ENCODE peak calls at places on chromosomes 2 and 18, in seven cellular contexts. E is AG10803; H is SHP77; P is NCI-H774; Q is HTR-8/SVneo; T is activated CD4-positive, CD25-positive, alpha-beta regulatory T cell treated with anti-CD3 and anti-CD28 coated beads, Interleukin-2, amount 50 U/mL, for 16 hours; Y is suprapubic skin. O is an unnamed sample.

GRCh38 chr2:202577250-202578183 is 57.3 kb upstream of the FAM117B start:
- DNase-seq in E (no peak), P (peak; percentile 32), Q (no peak), Y (no peak), T (no peak), H (peak; percentile 35), O (no peak)

GRCh38 chr2:16281451-16282330 is 341.3 kb downstream of the MYCN start:
- DNase-seq in E (no peak), T (no peak), P (no peak), Q (no peak), H (peak; percentile 48), Y (no peak), O (no peak)

GRCh38 chr2:149894760-149895159 is 307.2 kb upstream of the MMADHC start:
- DNase-seq in H (no peak), Y (no peak), P (no peak), E (peak; percentile 80), T (no peak), Q (no peak), O (no peak)

GRCh38 chr2:184890311-184890710 is 292.0 kb downstream of the ZNF804A start:
- DNase-seq in H (no peak), Y (no peak), E (no peak), T (no peak), Q (no peak), P (no peak), O (no peak)

GRCh38 chr2:120750488-120751210 is 15.0 kb downstream of the GLI2 start:
- DNase-seq in T (no peak), P (no peak), Y (peak; percentile 72), E (peak; percentile 63), H (no peak), Q (no peak), O (no peak)

GRCh38 chr2:240465268-240465764 is 29.9 kb downstream of the GPC1 start:
- DNase-seq in P (no peak), T (no peak), E (no peak), Q (no peak), Y (peak; percentile 78), H (no peak), O (no peak)

GRCh38 chr2:154720642-154721041 is 22.1 kb downstream of the KCNJ3 start:
- DNase-seq in Y (no peak), H (no peak), E (no peak), Q (no peak), T (no peak), P (no peak), O (no peak)

GRCh38 chr2:108383146-108383830 is 5.5 kb downstream of the SULT1C4 start:
- DNase-seq in Q (no peak), T (no peak), P (no peak), E (no peak), Y (no peak), H (no peak), O (no peak)

GRCh38 chr18:36814994-36815393 is 13.8 kb downstream of the TPGS2 start:
- DNase-seq in Y (no peak), P (no peak), H (no peak), Q (no peak), T (no peak), E (no peak), O (no peak)

GRCh38 chr18:47932603-47933002 is 2.1 kb upstream of the SMAD2 start:
- DNase-seq in H (peak; percentile 5), Q (no peak), P (no peak), T (no peak), Y (no peak), E (no peak), O (no peak)

GRCh38 chr2:30217644-30218361 is 13.5 kb upstream of the LBH start:
- DNase-seq in P (peak; percentile 84), T (no peak), Q (no peak), Y (peak; percentile 65), E (no peak), H (no peak), O (peak; percentile 24)

GRCh38 chr2:127814677-127815076 is 3.7 kb upstream of the WDR33 start:
- DNase-seq in Q (no peak), E (no peak), P (no peak), T (no peak), Y (no peak), H (no peak), O (no peak)

GRCh38 chr2:119371111-119371510 is 4.3 kb downstream of the DBI start:
- DNase-seq in T (no peak), H (no peak), P (no peak), Q (no peak), E (no peak), Y (no peak), O (peak; percentile 83)

GRCh38 chr2:26724784-26725515 is 32.4 kb downstream of the KCNK3 start:
- DNase-seq in E (no peak), Q (no peak), T (no peak), Y (no peak), H (no peak), P (no peak), O (no peak)

GRCh38 chr18:24488824-24489493 is 28.5 kb downstream of the HRH4 start:
- DNase-seq in Q (peak; percentile 30), T (no peak), E (peak; percentile 38), Y (peak; percentile 13), H (no peak), P (peak; percentile 43), O (no peak)

GRCh38 chr2:19753314-19753713 is 148.5 kb downstream of the TTC32 start:
- DNase-seq in E (peak; percentile 42), Y (no peak), Q (no peak), P (no peak), H (no peak), T (no peak), O (no peak)

GRCh38 chr2:51997571-51997970 is 965.6 kb upstream of the NRXN1 start:
- DNase-seq in H (no peak), Y (no peak), E (no peak), T (no peak), Q (no peak), P (no peak), O (no peak)

GRCh38 chr2:208711598-208711997 is 305.0 kb downstream of the PTH2R start:
- DNase-seq in T (no peak), H (no peak), E (no peak), Q (no peak), P (no peak), Y (no peak), O (no peak)

GRCh38 chr2:238910751-238911351 is 63.0 kb downstream of the TWIST2 start:
- DNase-seq in T (no peak), Q (no peak), E (no peak), Y (peak; percentile 68), H (peak; percentile 83), P (peak; percentile 85), O (no peak)

GRCh38 chr2:239669899-239670460 is 269.2 kb upstream of the HDAC4 start:
- DNase-seq in Y (peak; percentile 68), P (no peak), E (no peak), T (no peak), H (no peak), Q (no peak), O (no peak)

GRCh38 chr18:59662008-59662701 is 35.1 kb downstream of the CCBE1 start:
- DNase-seq in T (no peak), Q (no peak), Y (no peak), E (peak; percentile 56), P (no peak), H (no peak), O (no peak)

GRCh38 chr2:195658541-195658890 is 1.5 kb downstream of the SLC39A10 start:
- DNase-seq in Q (peak; percentile 35), H (peak; percentile 53), P (peak; percentile 33), Y (no peak), T (no peak), E (peak; percentile 70), O (no peak)

GRCh38 chr2:112345030-112346027 is 69.9 kb downstream of the ZC3H6 start:
- DNase-seq in H (peak; percentile 80), E (no peak), P (no peak), Q (no peak), T (no peak), Y (no peak), O (no peak)

GRCh38 chr2:9830685-9831410 is 12.4 kb upstream of the TAF1B start:
- DNase-seq in H (no peak), Y (no peak), E (no peak), T (no peak), P (no peak), Q (no peak), O (no peak)

GRCh38 chr18:62048279-62048678 is 138.6 kb downstream of the PIGN start:
- DNase-seq in H (no peak), Q (no peak), T (no peak), E (no peak), P (no peak), Y (no peak), O (no peak)

GRCh38 chr2:68365087-68365486 is at the start of gene PLEK:
- DNase-seq in H (no peak), T (no peak), Q (no peak), E (no peak), Y (no peak), P (no peak), O (no peak)

GRCh38 chr2:128026422-128027277 is 1.2 kb downstream of the SAP130 start:
- DNase-seq in P (no peak), H (no peak), Y (peak; percentile 80), E (peak; percentile 6), Q (no peak), T (peak; percentile 2), O (no peak)

GRCh38 chr2:181678033-181678586 is 2.2 kb downstream of the NEUROD1 start:
- DNase-seq in Y (peak; percentile 80), T (no peak), H (no peak), P (no peak), Q (peak; percentile 45), E (peak; percentile 65), O (no peak)

GRCh38 chr2:211688196-211688595 is 850.4 kb downstream of the ERBB4 start:
- DNase-seq in H (no peak), Q (no peak), E (no peak), P (no peak), T (no peak), Y (no peak), O (no peak)

GRCh38 chr18:23627325-23627724 is 35.4 kb downstream of the ANKRD29 start:
- DNase-seq in Y (no peak), E (peak; percentile 29), Q (peak; percentile 40), T (no peak), H (no peak), P (no peak), O (no peak)

GRCh38 chr2:219460424-219460926 is 25.8 kb downstream of the SPEG start:
- DNase-seq in Q (no peak), T (no peak), P (no peak), Y (no peak), H (peak; percentile 53), E (peak; percentile 70), O (peak; percentile 56)

GRCh38 chr2:65281626-65282351 is 54.2 kb downstream of the ACTR2 start:
- DNase-seq in T (no peak), H (no peak), Q (no peak), P (no peak), Y (peak; percentile 16), E (peak; percentile 66), O (no peak)

GRCh38 chr2:1584691-1585485 is 159.4 kb downstream of the PXDN start:
- DNase-seq in T (no peak), H (peak; percentile 26), Y (no peak), E (no peak), P (no peak), Q (no peak), O (no peak)